ENCODE peak calls at places on chromosomes 16 and 17, in four cellular contexts. H is HepG2, C is GM12878, P is K562. R is an unnamed sample.

GRCh38 chr17:9350083-9350482 is 225.5 kb downstream of the STX8 start:
- DNase-seq in H (peak), C (no peak), P (no peak), R (no peak)

GRCh38 chr16:62064173-62064572 is 27.9 kb upstream of the CDH8 start:
- DNase-seq in H (no peak), C (no peak), P (no peak), R (no peak)

GRCh38 chr17:42901535-42902229 is 1.1 kb downstream of the G6PC1 start:
- DNase-seq in H (no peak), C (no peak), P (no peak), R (no peak)

GRCh38 chr17:64139542-64139941 is 9.6 kb upstream of the ERN1 start:
- DNase-seq in H (no peak), C (no peak), P (no peak), R (no peak)

GRCh38 chr16:88369447-88370008 is 13.2 kb upstream of the ZNF469 start:
- DNase-seq in H (no peak), C (no peak), P (no peak), R (no peak)

GRCh38 chr17:59607817-59608403 is 11.8 kb upstream of the CLTC start:
- DNase-seq in H (peak), C (no peak), P (no peak), R (peak)

GRCh38 chr17:65121368-65121767 is 15.8 kb upstream of the RGS9 start:
- DNase-seq in H (no peak), C (no peak), P (no peak), R (no peak)

GRCh38 chr16:54418903-54419302 is 132.3 kb upstream of the IRX3 start:
- DNase-seq in H (peak), C (no peak), P (no peak), R (no peak)

GRCh38 chr16:1158456-1159324 is 5.8 kb downstream of the CACNA1H start:
- DNase-seq in H (peak), C (no peak), P (no peak), R (no peak)

GRCh38 chr17:74190154-74190553 is 13.3 kb upstream of the RPL38 start:
- DNase-seq in H (peak), C (no peak), P (peak), R (peak)

GRCh38 chr17:9239821-9240658 is 218.7 kb downstream of the NTN1 start:
- DNase-seq in H (no peak), C (no peak), P (peak), R (peak)

GRCh38 chr16:85722066-85722465 is 28.8 kb downstream of the C16orf74 start:
- DNase-seq in H (no peak), C (no peak), P (no peak), R (no peak)

GRCh38 chr17:61635913-61636432 is 45.0 kb upstream of the NACA2 start:
- DNase-seq in H (peak), C (peak), P (peak), R (peak)

GRCh38 chr16:878071-878784 is 77.7 kb upstream of the GNG13 start:
- DNase-seq in H (no peak), C (no peak), P (no peak), R (no peak)

GRCh38 chr17:20728181-20728580 is 148.7 kb downstream of the CDRT15L2 start:
- DNase-seq in H (no peak), C (no peak), P (no peak), R (no peak)

GRCh38 chr16:1964046-1964505 is 550 bp downstream of the RPS2 start:
- DNase-seq in H (no peak), C (no peak), P (no peak), R (no peak)

GRCh38 chr16:52293209-52293608 is 253.7 kb downstream of the TOX3 start:
- DNase-seq in H (no peak), C (no peak), P (no peak), R (no peak)

GRCh38 chr17:58475985-58476384 is 12.2 kb downstream of the HSF5 start:
- DNase-seq in H (no peak), C (no peak), P (no peak), R (no peak)

GRCh38 chr17:82228842-82229685 is at the start of gene SLC16A3:
- DNase-seq in H (no peak), C (no peak), P (no peak), R (no peak)

GRCh38 chr17:61179316-61179715 is 220.3 kb upstream of the TBX2 start:
- DNase-seq in H (peak), C (no peak), P (no peak), R (no peak)

GRCh38 chr17:10059684-10060211 is 138.7 kb downstream of the GAS7 start:
- DNase-seq in H (no peak), C (peak), P (no peak), R (no peak)

GRCh38 chr17:17298108-17298507 is 5.1 kb upstream of the NT5M start:
- DNase-seq in H (no peak), C (no peak), P (no peak), R (no peak)

GRCh38 chr16:85228970-85229430 is 116.7 kb upstream of the CIBAR2 start:
- DNase-seq in H (no peak), C (no peak), P (no peak), R (no peak)

GRCh38 chr17:68513932-68514331 is 1.7 kb downstream of the PRKAR1A start:
- DNase-seq in H (no peak), C (no peak), P (no peak), R (no peak)

GRCh38 chr16:24986512-24987303 is 28.5 kb downstream of the ARHGAP17 start:
- DNase-seq in H (peak), C (no peak), P (peak), R (no peak)

GRCh38 chr17:38717139-38717745 is 12.2 kb downstream of the MLLT6 start:
- DNase-seq in H (no peak), C (no peak), P (no peak), R (no peak)

GRCh38 chr17:45262516-45263476 is 902 bp upstream of the SPATA32 start:
- DNase-seq in H (no peak), C (no peak), P (no peak), R (no peak)

GRCh38 chr17:60534613-60535157 is 8.6 kb upstream of the APPBP2 start:
- DNase-seq in H (no peak), C (no peak), P (no peak), R (no peak)

GRCh38 chr17:47802341-47803022 is 19.1 kb downstream of the OSBPL7 start:
- DNase-seq in H (peak), C (no peak), P (peak), R (peak)
- TF ChIP-seq SP1 in H (no peak), C (no peak), P (no peak), R (no peak)

GRCh38 chr17:41489531-41489930 is at the start of gene KRT36:
- DNase-seq in H (no peak), C (no peak), P (no peak), R (no peak)
- TF ChIP-seq FOXM1 in H (no peak), C (no peak), P (no peak), R (no peak)

GRCh38 chr17:15440347-15440746 is 27.1 kb downstream of the CDRT4 start:
- DNase-seq in H (no peak), C (no peak), P (peak), R (no peak)

GRCh38 chr17:15431766-15432165 is 35.7 kb downstream of the CDRT4 start:
- DNase-seq in H (no peak), C (no peak), P (no peak), R (no peak)

GRCh38 chr17:15432807-15433547 is 34.4 kb downstream of the CDRT4 start:
- DNase-seq in H (peak), C (no peak), P (no peak), R (no peak)

GRCh38 chr17:15441315-15441714 is 26.1 kb downstream of the CDRT4 start:
- DNase-seq in H (no peak), C (no peak), P (peak), R (no peak)

DNA sequence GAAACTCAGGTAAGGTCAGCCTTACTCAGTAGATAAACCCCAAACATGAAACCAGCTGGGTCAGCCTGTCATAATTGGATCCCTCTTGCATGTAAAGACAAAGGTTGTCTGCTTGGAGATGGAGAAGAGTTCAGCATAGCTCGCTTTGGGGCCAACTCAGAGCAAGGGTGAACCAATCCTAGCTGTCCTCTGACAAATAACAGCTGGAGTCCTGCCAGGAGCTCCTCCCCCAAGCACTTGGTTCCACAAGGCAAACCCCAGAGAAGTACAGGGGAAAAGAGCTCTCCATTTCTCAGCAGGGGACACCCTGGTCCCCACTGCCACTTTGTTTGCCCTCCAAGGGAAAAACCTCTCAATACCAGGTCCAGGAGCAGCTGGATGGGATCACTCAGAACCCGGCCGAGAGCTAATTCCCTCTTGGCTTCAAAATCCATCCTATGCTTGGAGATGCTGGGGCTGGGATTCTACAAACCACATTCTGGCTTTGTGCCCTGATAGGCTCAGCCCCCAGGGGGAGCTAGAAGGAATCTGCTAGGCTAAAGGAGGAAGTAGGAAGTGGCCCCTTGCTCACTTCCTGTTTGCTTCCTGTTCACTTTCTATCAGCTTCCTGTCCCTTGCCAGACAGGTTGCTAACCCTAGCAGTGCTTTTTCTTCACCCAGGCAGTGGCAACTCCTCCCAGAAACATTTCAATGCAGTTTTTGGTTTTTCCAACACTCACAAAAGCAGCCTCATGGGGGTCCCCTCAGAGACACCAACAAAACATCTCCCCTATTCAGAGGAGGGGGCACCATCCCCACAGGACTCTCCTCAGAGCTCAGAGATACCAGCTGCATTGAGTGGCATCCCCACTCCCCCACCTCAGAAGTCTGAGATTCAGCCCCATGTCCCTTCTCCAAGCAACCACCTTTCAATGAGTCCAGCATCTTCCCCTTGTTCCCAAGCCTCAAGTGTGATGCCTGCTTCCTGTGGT is 30.7 kb downstream of the CDRT4 start:
- DNase-seq in H (peak), C (no peak), P (peak), R (peak)
- TF ChIP-seq FOXK2 in H (no peak), C (no peak), P (no peak), R (no peak)

GRCh38 chr16:56298948-56299602 is 107.8 kb downstream of the GNAO1 start:
- DNase-seq in H (no peak), C (no peak), P (no peak), R (no peak)
- TF ChIP-seq SP1 in H (no peak), C (no peak), P (no peak), R (no peak)

R was measured in HEK293T.